ENCODE peak calls at places on chromosomes 7 and 10, in five cellular contexts. O is stomach, A is suprapubic skin, P is SK-N-SH, C is upper lobe of left lung. U is an unnamed sample.

GRCh38 chr10:51300617-51301350 is 226.5 kb downstream of the PRKG1 start:
- DNase-seq in O (no peak), C (no peak), A (no peak), P (no peak), U (no peak)

GRCh38 chr10:116888380-116889055 is 39.2 kb downstream of the ENO4 start:
- DNase-seq in O (peak; percentile 66), C (no peak), P (no peak), A (peak; percentile 73), U (peak; percentile 63)

GRCh38 chr7:95059842-95060313 is 152.5 kb downstream of the PPP1R9A start:
- DNase-seq in C (no peak), P (no peak), O (no peak), A (no peak), U (no peak)

GRCh38 chr7:96299496-96299895 is 22.4 kb downstream of the SLC25A13 start:
- DNase-seq in C (no peak), P (no peak), O (no peak), A (no peak), U (no peak)

GRCh38 chr10:102003541-102003940 is 52.4 kb downstream of the ARMH3 start:
- DNase-seq in P (no peak), A (no peak), C (no peak), O (no peak), U (no peak)

GRCh38 chr7:157780312-157780711 is 443.5 kb downstream of the DNAJB6 start:
- DNase-seq in C (no peak), P (no peak), O (no peak), A (no peak), U (no peak)

GRCh38 chr7:50303082-50303893 is 1.2 kb upstream of the IKZF1 start:
- DNase-seq in A (no peak), C (peak; percentile 72), O (no peak), P (peak; percentile 19), U (no peak)

GRCh38 chr7:108059526-108059925 is 56.6 kb upstream of the LAMB1 start:
- DNase-seq in O (no peak), P (no peak), C (no peak), A (no peak), U (no peak)

GRCh38 chr10:111035542-111035941 is 41.3 kb upstream of the ADRA2A start:
- DNase-seq in P (no peak), A (no peak), O (no peak), C (no peak), U (no peak)

GRCh38 chr10:102004376-102004775 is 51.6 kb downstream of the ARMH3 start:
- DNase-seq in O (no peak), A (no peak), P (no peak), C (no peak), U (no peak)

GRCh38 chr7:2162959-2163358 is 69.8 kb downstream of the MAD1L1 start:
- DNase-seq in A (no peak), P (peak; percentile 79), C (no peak), O (no peak), U (no peak)

GRCh38 chr10:16967000-16967865 is 150.0 kb upstream of the RSU1 start:
- DNase-seq in C (no peak), A (no peak), O (no peak), P (no peak), U (no peak)

GRCh38 chr7:84735021-84735420 is 451.8 kb downstream of the SEMA3D start:
- DNase-seq in A (no peak), C (no peak), O (no peak), P (no peak), U (no peak)

GRCh38 chr7:34075976-34076375 is 170.6 kb downstream of the BMPER start:
- DNase-seq in O (no peak), A (no peak), C (no peak), P (no peak), U (no peak)

GRCh38 chr7:134645935-134646334 is 718 bp upstream of the BPGM start:
- DNase-seq in P (no peak), A (no peak), O (no peak), C (no peak), U (no peak)

GRCh38 chr10:88113232-88113631 is 249.8 kb downstream of the PTEN start:
- DNase-seq in C (no peak), P (no peak), A (no peak), O (no peak), U (no peak)

GRCh38 chr10:2898509-2898860 is 168.9 kb upstream of the PFKP start:
- DNase-seq in A (no peak), O (no peak), P (no peak), C (no peak), U (no peak)

GRCh38 chr7:80736371-80736770 is 97.9 kb downstream of the CD36 start:
- DNase-seq in O (no peak), C (no peak), P (no peak), A (no peak), U (no peak)

GRCh38 chr10:124066744-124067714 is 26.4 kb downstream of the CHST15 start:
- DNase-seq in P (peak; percentile 68), A (no peak), C (no peak), O (no peak), U (no peak)

GRCh38 chr7:75028299-75028698 is 45.3 kb downstream of the RCC1L start:
- DNase-seq in P (no peak), A (no peak), C (no peak), O (no peak), U (no peak)

GRCh38 chr10:129491123-129491734 is 24.2 kb downstream of the MGMT start:
- DNase-seq in A (no peak), P (no peak), C (no peak), O (no peak), U (no peak)

GRCh38 chr7:1123721-1124120 is 35.8 kb downstream of the GPER1 start:
- DNase-seq in O (peak; percentile 91), C (peak; percentile 81), A (peak; percentile 85), P (peak; percentile 79), U (peak; percentile 57)

GRCh38 chr7:50595538-50596102 is 30.4 kb upstream of the DDC start:
- DNase-seq in P (peak; percentile 76), C (no peak), O (no peak), A (no peak), U (no peak)

GRCh38 chr7:136009488-136010079 is 32.4 kb upstream of the MTPN start:
- DNase-seq in A (no peak), P (peak; percentile 55), O (no peak), C (no peak), U (no peak)

GRCh38 chr10:123007558-123008378 is 827 bp downstream of the IKZF5 start:
- DNase-seq in A (no peak), O (peak; percentile 34), P (peak; percentile 46), C (no peak), U (peak; percentile 38)

GRCh38 chr10:68301790-68302502 is 29.9 kb upstream of the HNRNPH3 start:
- DNase-seq in O (no peak), C (no peak), P (peak; percentile 59), A (no peak), U (no peak)

GRCh38 chr10:118668228-118668952 is 72.9 kb upstream of the PRLHR start:
- DNase-seq in A (no peak), P (peak; percentile 35), C (no peak), O (no peak), U (no peak)

DNA sequence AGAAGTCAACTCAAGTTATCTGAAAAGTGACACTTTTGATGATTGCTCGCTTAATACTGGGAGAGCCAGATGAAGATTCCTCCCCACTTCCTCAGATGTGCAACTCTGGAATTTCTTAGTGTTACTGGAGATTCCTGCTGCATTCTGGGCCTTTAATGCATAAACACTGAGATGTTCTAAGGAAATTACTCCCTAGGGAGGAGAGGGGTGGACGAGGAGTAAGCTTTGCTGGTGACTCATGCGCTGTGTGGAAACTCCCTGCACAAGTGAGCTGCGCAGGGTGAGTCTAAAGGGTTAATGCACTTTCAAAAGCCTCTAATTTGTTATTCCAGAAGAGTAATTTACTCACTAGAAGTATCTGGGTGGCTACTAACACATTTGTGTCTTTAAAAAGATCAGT is 46.3 kb downstream of the EGFR start:
- DNase-seq in P (no peak), O (no peak), C (no peak), A (no peak), U (peak; percentile 37)
- TF ChIP-seq POLR2AphosphoS5 in P (peak; percentile 35), O (peak; percentile 32), C (peak; percentile 10), A (no peak), U (peak; percentile 51)

GRCh38 chr10:78718032-78718572 is 350.7 kb upstream of the ZMIZ1 start:
- DNase-seq in C (no peak), A (no peak), O (no peak), P (no peak), U (no peak)

GRCh38 chr10:78715435-78715834 is 353.3 kb upstream of the ZMIZ1 start:
- DNase-seq in C (no peak), A (no peak), O (no peak), P (no peak), U (no peak)

GRCh38 chr10:78714225-78714624 is 354.5 kb upstream of the ZMIZ1 start:
- DNase-seq in A (no peak), O (no peak), P (no peak), C (no peak), U (no peak)

GRCh38 chr10:78717200-78717599 is 351.6 kb upstream of the ZMIZ1 start:
- DNase-seq in C (no peak), A (no peak), O (no peak), P (no peak), U (peak; percentile 15)

GRCh38 chr10:78716034-78716660 is 352.6 kb upstream of the ZMIZ1 start:
- DNase-seq in P (no peak), O (no peak), C (no peak), A (no peak), U (no peak)
- TF ChIP-seq EP300 in P (no peak), O (no peak), C (no peak), A (no peak), U (no peak)

GRCh38 chr7:121793716-121794115 is 79.2 kb upstream of the PTPRZ1 start:
- DNase-seq in A (no peak), O (no peak), P (no peak), C (no peak), U (no peak)
- TF ChIP-seq POLR2AphosphoS5 in A (no peak), O (no peak), P (no peak), C (no peak), U (no peak)

DNA sequence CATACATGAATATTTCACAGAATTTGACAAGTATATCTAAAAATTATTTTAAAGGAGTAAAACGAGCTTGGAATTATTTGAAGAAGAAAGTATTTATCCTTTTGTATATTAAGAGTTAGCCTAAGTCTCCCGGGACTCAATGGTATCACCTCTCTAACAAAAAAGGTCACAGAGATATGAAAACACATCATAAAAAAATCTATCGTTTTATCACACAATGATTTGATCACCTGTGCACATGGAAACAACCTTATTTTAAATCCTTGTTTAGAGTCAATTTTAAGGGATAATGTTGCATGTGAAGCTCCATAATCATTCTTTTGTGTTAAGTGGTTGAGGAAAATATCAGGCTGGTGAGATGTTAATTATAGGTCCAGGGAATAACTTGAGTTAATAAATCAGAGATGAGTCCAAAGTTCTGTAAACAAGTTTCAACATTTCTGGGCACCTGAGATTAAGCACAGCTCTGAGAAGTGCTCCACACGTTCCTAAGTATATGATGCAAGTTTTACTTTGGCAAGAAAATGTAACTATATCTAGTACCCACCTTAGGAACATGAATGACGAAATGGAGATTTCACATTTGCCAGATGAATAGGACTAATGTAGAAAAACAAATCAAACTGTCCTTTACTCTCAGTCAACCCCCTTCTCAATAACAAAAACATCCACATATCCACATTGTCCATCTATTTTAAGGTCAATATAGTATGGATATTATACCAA is 148.5 kb upstream of the AKR1E2 start:
- DNase-seq in O (no peak), A (no peak), C (no peak), P (no peak), U (no peak)
- TF ChIP-seq EP300 in O (no peak), A (no peak), C (peak; percentile 86), P (no peak), U (peak; percentile 55)

U was measured in transverse colon.